ENCODE peak calls at places on chromosomes 16 and 17, in seven cellular contexts. One of them, this sample, is unnamed.

GRCh38 chr16:60318486-60318885 is 1584.4 kb upstream of the GOT2 start:
- DNase-seq in SK-N-SH: no peak
- DNase-seq in HCT116: no peak
- DNase-seq in K562: no peak
- DNase-seq in NT2/D1: no peak
- DNase-seq in GM12878: no peak
- DNase-seq in HepG2: no peak
- DNase-seq in this sample: no peak

GRCh38 chr16:66342294-66342900 is 24.1 kb upstream of the CDH5 start:
- DNase-seq in GM12878: no peak
- DNase-seq in NT2/D1: peak
- DNase-seq in HCT116: no peak
- DNase-seq in HepG2: peak
- DNase-seq in K562: peak
- DNase-seq in SK-N-SH: peak
- DNase-seq in this sample: peak

GRCh38 chr17:4970273-4970672 is 2.7 kb upstream of the SPAG7 start:
- DNase-seq in HCT116: no peak
- DNase-seq in NT2/D1: no peak
- DNase-seq in K562: no peak
- DNase-seq in HepG2: no peak
- DNase-seq in GM12878: no peak
- DNase-seq in SK-N-SH: no peak
- DNase-seq in this sample: no peak

GRCh38 chr17:42507671-42508070 is 28.4 kb upstream of the NAGLU start:
- DNase-seq in NT2/D1: no peak
- DNase-seq in K562: no peak
- DNase-seq in GM12878: no peak
- DNase-seq in SK-N-SH: no peak
- DNase-seq in HepG2: no peak
- DNase-seq in HCT116: no peak
- DNase-seq in this sample: no peak

GRCh38 chr16:10964039-10964890 is 19.9 kb downstream of the CLEC16A start:
- DNase-seq in K562: peak
- DNase-seq in SK-N-SH: peak
- DNase-seq in HepG2: peak
- DNase-seq in HCT116: peak
- DNase-seq in GM12878: no peak
- DNase-seq in NT2/D1: peak
- DNase-seq in this sample: no peak

GRCh38 chr17:17377568-17377967 is 74.4 kb downstream of the NT5M start:
- DNase-seq in HCT116: no peak
- DNase-seq in NT2/D1: no peak
- DNase-seq in GM12878: no peak
- DNase-seq in HepG2: no peak
- DNase-seq in K562: no peak
- DNase-seq in SK-N-SH: no peak
- DNase-seq in this sample: no peak

GRCh38 chr16:31472559-31473203 is 729 bp downstream of the TGFB1I1 start:
- DNase-seq in HepG2: peak
- DNase-seq in K562: peak
- DNase-seq in SK-N-SH: peak
- DNase-seq in GM12878: no peak
- DNase-seq in NT2/D1: no peak
- DNase-seq in HCT116: peak
- DNase-seq in this sample: peak

GRCh38 chr16:2339521-2340484 is 725 bp downstream of the ABCA3 start:
- DNase-seq in K562: peak
- DNase-seq in HepG2: peak
- DNase-seq in HCT116: no peak
- DNase-seq in NT2/D1: no peak
- DNase-seq in SK-N-SH: peak
- DNase-seq in GM12878: no peak
- DNase-seq in this sample: no peak

GRCh38 chr17:75521951-75522727 is 3.4 kb upstream of the LLGL2 start:
- DNase-seq in NT2/D1: no peak
- DNase-seq in HepG2: no peak
- DNase-seq in GM12878: no peak
- DNase-seq in K562: no peak
- DNase-seq in HCT116: no peak
- DNase-seq in SK-N-SH: no peak
- DNase-seq in this sample: no peak

GRCh38 chr17:37148171-37148570 is 199.4 kb downstream of the AATF start:
- DNase-seq in GM12878: no peak
- DNase-seq in SK-N-SH: no peak
- DNase-seq in HepG2: no peak
- DNase-seq in K562: no peak
- DNase-seq in HCT116: no peak
- DNase-seq in NT2/D1: no peak
- DNase-seq in this sample: no peak

GRCh38 chr17:2394775-2395191 is 6.1 kb downstream of the MNT start:
- DNase-seq in NT2/D1: no peak
- DNase-seq in GM12878: no peak
- DNase-seq in HepG2: no peak
- DNase-seq in K562: no peak
- DNase-seq in SK-N-SH: no peak
- DNase-seq in HCT116: no peak
- DNase-seq in this sample: no peak

GRCh38 chr17:50514936-50515702 is 6.9 kb downstream of the MYCBPAP start:
- DNase-seq in NT2/D1: peak
- DNase-seq in HepG2: peak
- DNase-seq in HCT116: no peak
- DNase-seq in K562: no peak
- DNase-seq in SK-N-SH: no peak
- DNase-seq in GM12878: no peak
- DNase-seq in this sample: no peak

GRCh38 chr17:79793924-79794304 is 3.0 kb downstream of the CBX8 start:
- DNase-seq in HepG2: no peak
- DNase-seq in HCT116: peak
- DNase-seq in GM12878: no peak
- DNase-seq in NT2/D1: no peak
- DNase-seq in K562: peak
- DNase-seq in SK-N-SH: peak
- DNase-seq in this sample: no peak

GRCh38 chr17:69625449-69625848 is 211.0 kb downstream of the MAP2K6 start:
- DNase-seq in K562: no peak
- DNase-seq in NT2/D1: no peak
- DNase-seq in HepG2: no peak
- DNase-seq in SK-N-SH: no peak
- DNase-seq in GM12878: no peak
- DNase-seq in HCT116: no peak
- DNase-seq in this sample: no peak

GRCh38 chr17:11644265-11645212 is 46.3 kb downstream of the DNAH9 start:
- DNase-seq in HCT116: peak
- DNase-seq in HepG2: peak
- DNase-seq in K562: peak
- DNase-seq in SK-N-SH: peak
- DNase-seq in GM12878: no peak
- DNase-seq in NT2/D1: peak
- DNase-seq in this sample: peak

GRCh38 chr17:17028059-17028877 is 14.0 kb upstream of the MPRIP start:
- DNase-seq in GM12878: no peak
- DNase-seq in NT2/D1: peak
- DNase-seq in HCT116: peak
- DNase-seq in SK-N-SH: peak
- DNase-seq in K562: peak
- DNase-seq in HepG2: peak
- DNase-seq in this sample: peak

GRCh38 chr16:13377143-13377542 is 475.7 kb downstream of the SHISA9 start:
- DNase-seq in NT2/D1: no peak
- DNase-seq in HCT116: no peak
- DNase-seq in K562: no peak
- DNase-seq in GM12878: no peak
- DNase-seq in HepG2: no peak
- DNase-seq in SK-N-SH: no peak
- DNase-seq in this sample: no peak

GRCh38 chr16:72878301-72879269 is 169.3 kb downstream of the ZFHX3 start:
- DNase-seq in NT2/D1: no peak
- DNase-seq in K562: no peak
- DNase-seq in HCT116: no peak
- DNase-seq in HepG2: peak
- DNase-seq in SK-N-SH: peak
- DNase-seq in GM12878: no peak
- DNase-seq in this sample: no peak

GRCh38 chr17:15341385-15341849 is at the start of gene TEKT3:
- DNase-seq in HepG2: no peak
- DNase-seq in K562: peak
- DNase-seq in NT2/D1: peak
- DNase-seq in HCT116: no peak
- DNase-seq in SK-N-SH: peak
- DNase-seq in GM12878: no peak
- DNase-seq in this sample: peak

GRCh38 chr16:8241408-8241807 is 348.9 kb downstream of the TMEM114 start:
- DNase-seq in NT2/D1: no peak
- DNase-seq in SK-N-SH: no peak
- DNase-seq in K562: no peak
- DNase-seq in HepG2: no peak
- DNase-seq in GM12878: no peak
- DNase-seq in HCT116: no peak
- DNase-seq in this sample: no peak

GRCh38 chr17:28912281-28912937 is 9.5 kb upstream of the DHRS13 start:
- DNase-seq in K562: peak
- DNase-seq in NT2/D1: no peak
- DNase-seq in SK-N-SH: no peak
- DNase-seq in HepG2: no peak
- DNase-seq in GM12878: no peak
- DNase-seq in HCT116: no peak
- DNase-seq in this sample: peak

GRCh38 chr17:37790153-37790552 is 45.3 kb upstream of the HNF1B start:
- DNase-seq in GM12878: no peak
- DNase-seq in SK-N-SH: no peak
- DNase-seq in HepG2: no peak
- DNase-seq in K562: no peak
- DNase-seq in HCT116: no peak
- DNase-seq in NT2/D1: no peak
- DNase-seq in this sample: no peak

GRCh38 chr17:2876467-2876866 is 80.2 kb downstream of the RAP1GAP2 start:
- DNase-seq in NT2/D1: no peak
- DNase-seq in K562: no peak
- DNase-seq in GM12878: no peak
- DNase-seq in SK-N-SH: no peak
- DNase-seq in HepG2: no peak
- DNase-seq in HCT116: no peak
- DNase-seq in this sample: no peak

GRCh38 chr17:4948997-4949320 is 629 bp upstream of the PFN1 start:
- DNase-seq in HCT116: peak
- DNase-seq in SK-N-SH: peak
- DNase-seq in NT2/D1: peak
- DNase-seq in HepG2: peak
- DNase-seq in K562: peak
- DNase-seq in GM12878: no peak
- DNase-seq in this sample: peak

GRCh38 chr16:49795513-49795912 is 60.4 kb downstream of the ZNF423 start:
- DNase-seq in K562: no peak
- DNase-seq in NT2/D1: no peak
- DNase-seq in GM12878: no peak
- DNase-seq in HCT116: no peak
- DNase-seq in SK-N-SH: no peak
- DNase-seq in HepG2: no peak
- DNase-seq in this sample: no peak

GRCh38 chr16:79971237-79971572 is 370.7 kb upstream of the MAF start:
- DNase-seq in HCT116: no peak
- DNase-seq in NT2/D1: no peak
- DNase-seq in K562: no peak
- DNase-seq in GM12878: no peak
- DNase-seq in SK-N-SH: no peak
- DNase-seq in HepG2: no peak
- DNase-seq in this sample: no peak

GRCh38 chr17:66667491-66668030 is 167.4 kb upstream of the CACNG5 start:
- DNase-seq in HepG2: no peak
- DNase-seq in SK-N-SH: no peak
- DNase-seq in HCT116: no peak
- DNase-seq in K562: no peak
- DNase-seq in GM12878: peak
- DNase-seq in NT2/D1: no peak
- DNase-seq in this sample: no peak

GRCh38 chr16:50235581-50235980 is 30.8 kb upstream of the ADCY7 start:
- DNase-seq in HepG2: no peak
- DNase-seq in HCT116: no peak
- DNase-seq in NT2/D1: no peak
- DNase-seq in SK-N-SH: no peak
- DNase-seq in GM12878: no peak
- DNase-seq in K562: no peak
- DNase-seq in this sample: no peak

GRCh38 chr16:70576431-70577255 is 53.0 kb downstream of the SF3B3 start:
- DNase-seq in SK-N-SH: no peak
- DNase-seq in NT2/D1: no peak
- DNase-seq in K562: no peak
- DNase-seq in GM12878: peak
- DNase-seq in HepG2: peak
- DNase-seq in HCT116: no peak
- DNase-seq in this sample: no peak

GRCh38 chr16:70160821-70161220 is 12.8 kb upstream of the CLEC18C start:
- DNase-seq in HCT116: no peak
- DNase-seq in SK-N-SH: no peak
- DNase-seq in NT2/D1: no peak
- DNase-seq in HepG2: no peak
- DNase-seq in GM12878: no peak
- DNase-seq in K562: no peak
- DNase-seq in this sample: no peak

GRCh38 chr16:87319011-87319410 is 1.8 kb upstream of the C16orf95 start:
- DNase-seq in SK-N-SH: no peak
- DNase-seq in NT2/D1: no peak
- DNase-seq in HepG2: no peak
- DNase-seq in GM12878: no peak
- DNase-seq in HCT116: no peak
- DNase-seq in K562: no peak
- DNase-seq in this sample: no peak
- H3K4me3 ChIP-seq in SK-N-SH: no peak
- H3K4me3 ChIP-seq in NT2/D1: no peak
- H3K4me3 ChIP-seq in HepG2: no peak
- H3K4me3 ChIP-seq in GM12878: no peak
- H3K4me3 ChIP-seq in HCT116: peak
- H3K4me3 ChIP-seq in K562: no peak
- H3K4me3 ChIP-seq in this sample: no peak

GRCh38 chr16:1174477-1175357 is 21.8 kb downstream of the CACNA1H start:
- DNase-seq in HepG2: peak
- DNase-seq in GM12878: no peak
- DNase-seq in NT2/D1: no peak
- DNase-seq in HCT116: peak
- DNase-seq in SK-N-SH: no peak
- DNase-seq in K562: no peak
- DNase-seq in this sample: no peak
- TF ChIP-seq YY1 in HepG2: no peak
- TF ChIP-seq YY1 in GM12878: no peak
- TF ChIP-seq YY1 in NT2/D1: no peak
- TF ChIP-seq YY1 in HCT116: no peak
- TF ChIP-seq YY1 in SK-N-SH: no peak
- TF ChIP-seq YY1 in K562: no peak
- TF ChIP-seq YY1 in this sample: no peak

GRCh38 chr17:34099859-34100258 is 155.2 kb upstream of the CCL2 start:
- DNase-seq in SK-N-SH: no peak
- DNase-seq in HCT116: no peak
- DNase-seq in K562: no peak
- DNase-seq in NT2/D1: no peak
- DNase-seq in HepG2: no peak
- DNase-seq in GM12878: no peak
- DNase-seq in this sample: no peak
- H3K4me3 ChIP-seq in SK-N-SH: no peak
- H3K4me3 ChIP-seq in HCT116: no peak
- H3K4me3 ChIP-seq in K562: no peak
- H3K4me3 ChIP-seq in NT2/D1: no peak
- H3K4me3 ChIP-seq in HepG2: no peak
- H3K4me3 ChIP-seq in GM12878: no peak
- H3K4me3 ChIP-seq in this sample: no peak

GRCh38 chr17:64020068-64020766 is at the start of gene ICAM2:
- DNase-seq in NT2/D1: no peak
- DNase-seq in SK-N-SH: no peak
- DNase-seq in GM12878: peak
- DNase-seq in HepG2: no peak
- DNase-seq in HCT116: no peak
- DNase-seq in K562: no peak
- DNase-seq in this sample: no peak
- TF ChIP-seq YY1 in NT2/D1: no peak
- TF ChIP-seq YY1 in SK-N-SH: no peak
- TF ChIP-seq YY1 in GM12878: peak
- TF ChIP-seq YY1 in HepG2: no peak
- TF ChIP-seq YY1 in HCT116: no peak
- TF ChIP-seq YY1 in K562: no peak
- TF ChIP-seq YY1 in this sample: no peak